ENCODE peak calls at places on chromosome 6, in four cellular contexts. One of them, this sample, is unnamed.

GRCh38 chr6:146542881-146543210 is 787 bp upstream of the RAB32 start:
- DNase-seq in T-helper 9 cell: no peak
- DNase-seq in activated naive CD4-positive, alpha-beta T cell: no peak
- DNase-seq in LoVo: peak; percentile 5
- DNase-seq in this sample: no peak

GRCh38 chr6:87139236-87139635 is 16.1 kb upstream of the ZNF292 start:
- DNase-seq in activated naive CD4-positive, alpha-beta T cell: no peak
- DNase-seq in T-helper 9 cell: peak; percentile 23
- DNase-seq in LoVo: peak; percentile 60
- DNase-seq in this sample: no peak

GRCh38 chr6:20056350-20056992 is 155.8 kb downstream of the MBOAT1 start:
- DNase-seq in LoVo: peak; percentile 41
- DNase-seq in T-helper 9 cell: no peak
- DNase-seq in activated naive CD4-positive, alpha-beta T cell: no peak
- DNase-seq in this sample: no peak

GRCh38 chr6:144555078-144555477 is 269.9 kb downstream of the UTRN start:
- DNase-seq in LoVo: no peak
- DNase-seq in T-helper 9 cell: no peak
- DNase-seq in activated naive CD4-positive, alpha-beta T cell: no peak
- DNase-seq in this sample: no peak

GRCh38 chr6:71309666-71310065 is 21.1 kb downstream of the OGFRL1 start:
- DNase-seq in T-helper 9 cell: no peak
- DNase-seq in activated naive CD4-positive, alpha-beta T cell: no peak
- DNase-seq in LoVo: no peak
- DNase-seq in this sample: no peak

GRCh38 chr6:112007805-112008204 is 46.1 kb upstream of the CCN6 start:
- DNase-seq in LoVo: no peak
- DNase-seq in T-helper 9 cell: no peak
- DNase-seq in activated naive CD4-positive, alpha-beta T cell: no peak
- DNase-seq in this sample: no peak

GRCh38 chr6:66103954-66104353 is 396.9 kb upstream of the EYS start:
- DNase-seq in T-helper 9 cell: no peak
- DNase-seq in LoVo: no peak
- DNase-seq in activated naive CD4-positive, alpha-beta T cell: no peak
- DNase-seq in this sample: no peak

GRCh38 chr6:134564705-134565104 is 246.8 kb upstream of the SGK1 start:
- DNase-seq in LoVo: no peak
- DNase-seq in activated naive CD4-positive, alpha-beta T cell: no peak
- DNase-seq in T-helper 9 cell: no peak
- DNase-seq in this sample: no peak

GRCh38 chr6:160510199-160510598 is 153.9 kb downstream of the LPA start:
- DNase-seq in activated naive CD4-positive, alpha-beta T cell: no peak
- DNase-seq in T-helper 9 cell: no peak
- DNase-seq in LoVo: no peak
- DNase-seq in this sample: no peak

This sample was measured in omental fat pad.